ENCODE peak calls at places on chromosomes 6 and 20, in five cellular contexts. One of them, this sample, is unnamed.

GRCh38 chr6:129460151-129460550 is 249.8 kb downstream of the ARHGAP18 start:
- DNase-seq in body of pancreas: no peak
- DNase-seq in sigmoid colon: no peak
- DNase-seq in uterus: no peak
- DNase-seq in pancreas: no peak
- DNase-seq in this sample: no peak

GRCh38 chr6:25218346-25218745 is 60.8 kb upstream of the CARMIL1 start:
- DNase-seq in body of pancreas: no peak
- DNase-seq in sigmoid colon: no peak
- DNase-seq in uterus: no peak
- DNase-seq in pancreas: no peak
- DNase-seq in this sample: no peak

GRCh38 chr20:48716086-48716485 is 111.7 kb downstream of the PREX1 start:
- DNase-seq in body of pancreas: no peak
- DNase-seq in sigmoid colon: no peak
- DNase-seq in uterus: no peak
- DNase-seq in pancreas: no peak
- DNase-seq in this sample: no peak

GRCh38 chr20:59289994-59290393 is 10.4 kb upstream of the EDN3 start:
- DNase-seq in body of pancreas: no peak
- DNase-seq in sigmoid colon: no peak
- DNase-seq in uterus: no peak
- DNase-seq in pancreas: no peak
- DNase-seq in this sample: no peak

GRCh38 chr20:24693466-24694156 is 224.2 kb downstream of the SYNDIG1 start:
- DNase-seq in body of pancreas: no peak
- DNase-seq in sigmoid colon: peak; percentile 38
- DNase-seq in uterus: no peak
- DNase-seq in pancreas: no peak
- DNase-seq in this sample: no peak

GRCh38 chr6:20028143-20028542 is 184.1 kb downstream of the MBOAT1 start:
- DNase-seq in body of pancreas: no peak
- DNase-seq in sigmoid colon: no peak
- DNase-seq in uterus: no peak
- DNase-seq in pancreas: no peak
- DNase-seq in this sample: no peak

GRCh38 chr6:112956696-112957525 is 609.8 kb downstream of the RFPL4B start:
- DNase-seq in body of pancreas: no peak
- DNase-seq in sigmoid colon: no peak
- DNase-seq in uterus: peak; percentile 22
- DNase-seq in pancreas: no peak
- DNase-seq in this sample: peak; percentile 93

GRCh38 chr20:50003253-50003656 is 20.5 kb downstream of the SNAI1 start:
- DNase-seq in body of pancreas: no peak
- DNase-seq in sigmoid colon: no peak
- DNase-seq in uterus: no peak
- DNase-seq in pancreas: no peak
- DNase-seq in this sample: peak; percentile 69

GRCh38 chr6:136037246-136037884 is 185.9 kb downstream of the PDE7B start:
- DNase-seq in body of pancreas: no peak
- DNase-seq in sigmoid colon: no peak
- DNase-seq in uterus: no peak
- DNase-seq in pancreas: no peak
- DNase-seq in this sample: no peak

GRCh38 chr20:34536798-34537394 is 20.7 kb downstream of the DYNLRB1 start:
- DNase-seq in body of pancreas: peak; percentile 65
- DNase-seq in sigmoid colon: peak; percentile 68
- DNase-seq in uterus: peak; percentile 30
- DNase-seq in pancreas: peak; percentile 58
- DNase-seq in this sample: no peak

GRCh38 chr20:605237-605636 is 4.9 kb downstream of the TCF15 start:
- DNase-seq in body of pancreas: no peak
- DNase-seq in sigmoid colon: no peak
- DNase-seq in uterus: no peak
- DNase-seq in pancreas: no peak
- DNase-seq in this sample: no peak

GRCh38 chr6:10320291-10320690 is 94.6 kb downstream of the TFAP2A start:
- DNase-seq in body of pancreas: no peak
- DNase-seq in sigmoid colon: no peak
- DNase-seq in uterus: no peak
- DNase-seq in pancreas: no peak
- DNase-seq in this sample: no peak

GRCh38 chr6:20265842-20266241 is 53.6 kb upstream of the MBOAT1 start:
- DNase-seq in body of pancreas: no peak
- DNase-seq in sigmoid colon: no peak
- DNase-seq in uterus: no peak
- DNase-seq in pancreas: no peak
- DNase-seq in this sample: no peak

GRCh38 chr6:149031545-149032317 is 284.9 kb downstream of the UST start:
- DNase-seq in body of pancreas: no peak
- DNase-seq in sigmoid colon: no peak
- DNase-seq in uterus: peak; percentile 67
- DNase-seq in pancreas: no peak
- DNase-seq in this sample: peak; percentile 93

GRCh38 chr20:34708621-34709043 is 4.5 kb downstream of the TP53INP2 start:
- DNase-seq in body of pancreas: peak; percentile 47
- DNase-seq in sigmoid colon: peak; percentile 79
- DNase-seq in uterus: peak; percentile 70
- DNase-seq in pancreas: no peak
- DNase-seq in this sample: peak; percentile 36

GRCh38 chr6:119896806-119897205 is 547.2 kb upstream of the MAN1A1 start:
- DNase-seq in body of pancreas: no peak
- DNase-seq in sigmoid colon: no peak
- DNase-seq in uterus: no peak
- DNase-seq in pancreas: no peak
- DNase-seq in this sample: no peak

GRCh38 chr6:18330548-18331066 is 56.5 kb upstream of the RNF144B start:
- DNase-seq in body of pancreas: no peak
- DNase-seq in sigmoid colon: no peak
- DNase-seq in uterus: no peak
- DNase-seq in pancreas: no peak
- DNase-seq in this sample: no peak

GRCh38 chr6:108621117-108621516 is 60.4 kb downstream of the FOXO3 start:
- DNase-seq in body of pancreas: no peak
- DNase-seq in sigmoid colon: peak; percentile 72
- DNase-seq in uterus: no peak
- DNase-seq in pancreas: no peak
- DNase-seq in this sample: peak; percentile 89

GRCh38 chr6:54053893-54054391 is 57.3 kb upstream of the MLIP start:
- DNase-seq in body of pancreas: no peak
- DNase-seq in sigmoid colon: no peak
- DNase-seq in uterus: no peak
- DNase-seq in pancreas: no peak
- DNase-seq in this sample: peak; percentile 90

GRCh38 chr6:154433477-154434241 is 76.8 kb downstream of the CNKSR3 start:
- DNase-seq in body of pancreas: no peak
- DNase-seq in sigmoid colon: no peak
- DNase-seq in uterus: no peak
- DNase-seq in pancreas: no peak
- DNase-seq in this sample: no peak

GRCh38 chr6:164069352-164070022 is 655.0 kb downstream of the QKI start:
- DNase-seq in body of pancreas: no peak
- DNase-seq in sigmoid colon: peak; percentile 73
- DNase-seq in uterus: no peak
- DNase-seq in pancreas: no peak
- DNase-seq in this sample: peak; percentile 86

GRCh38 chr6:130625825-130626500 is 201.2 kb upstream of the SMLR1 start:
- DNase-seq in body of pancreas: no peak
- DNase-seq in sigmoid colon: no peak
- DNase-seq in uterus: no peak
- DNase-seq in pancreas: no peak
- DNase-seq in this sample: peak; percentile 72

GRCh38 chr6:133187657-133188453 is 53.3 kb upstream of the EYA4 start:
- DNase-seq in body of pancreas: no peak
- DNase-seq in sigmoid colon: no peak
- DNase-seq in uterus: no peak
- DNase-seq in pancreas: no peak
- DNase-seq in this sample: peak; percentile 71

GRCh38 chr6:47090881-47091280 is 48.7 kb upstream of the ADGRF1 start:
- DNase-seq in body of pancreas: no peak
- DNase-seq in sigmoid colon: no peak
- DNase-seq in uterus: no peak
- DNase-seq in pancreas: no peak
- DNase-seq in this sample: no peak

GRCh38 chr20:59620860-59621485 is 16.6 kb downstream of the PHACTR3 start:
- DNase-seq in body of pancreas: no peak
- DNase-seq in sigmoid colon: no peak
- DNase-seq in uterus: no peak
- DNase-seq in pancreas: no peak
- DNase-seq in this sample: no peak

GRCh38 chr6:165308926-165309731 is at the start of gene C6orf118:
- DNase-seq in body of pancreas: no peak
- DNase-seq in sigmoid colon: peak; percentile 69
- DNase-seq in uterus: peak; percentile 21
- DNase-seq in pancreas: peak; percentile 30
- DNase-seq in this sample: peak; percentile 83

GRCh38 chr6:122285292-122285913 is 114.0 kb upstream of the HSF2 start:
- DNase-seq in body of pancreas: no peak
- DNase-seq in sigmoid colon: no peak
- DNase-seq in uterus: peak; percentile 24
- DNase-seq in pancreas: no peak
- DNase-seq in this sample: no peak

GRCh38 chr6:149961728-149962425 is 1.9 kb upstream of the ULBP1 start:
- DNase-seq in body of pancreas: no peak
- DNase-seq in sigmoid colon: no peak
- DNase-seq in uterus: no peak
- DNase-seq in pancreas: no peak
- DNase-seq in this sample: no peak

GRCh38 chr6:148935705-148936306 is 189.0 kb downstream of the UST start:
- DNase-seq in body of pancreas: no peak
- DNase-seq in sigmoid colon: no peak
- DNase-seq in uterus: no peak
- DNase-seq in pancreas: no peak
- DNase-seq in this sample: peak; percentile 43

GRCh38 chr6:69987550-69987949 is 121.2 kb downstream of the COL19A1 start:
- DNase-seq in body of pancreas: no peak
- DNase-seq in sigmoid colon: no peak
- DNase-seq in uterus: no peak
- DNase-seq in pancreas: no peak
- DNase-seq in this sample: no peak

GRCh38 chr6:56838965-56839364 is 115.9 kb upstream of the BEND6 start:
- DNase-seq in body of pancreas: no peak
- DNase-seq in sigmoid colon: no peak
- DNase-seq in uterus: no peak
- DNase-seq in pancreas: no peak
- DNase-seq in this sample: no peak

GRCh38 chr6:145829102-145829501 is 14.5 kb upstream of the FBXO30 start:
- DNase-seq in body of pancreas: no peak
- DNase-seq in sigmoid colon: no peak
- DNase-seq in uterus: no peak
- DNase-seq in pancreas: no peak
- DNase-seq in this sample: no peak

GRCh38 chr20:462199-462991 is at the start of gene TBC1D20:
- DNase-seq in body of pancreas: peak; percentile 85
- DNase-seq in sigmoid colon: peak; percentile 92
- DNase-seq in uterus: peak; percentile 86
- DNase-seq in pancreas: peak; percentile 83
- DNase-seq in this sample: peak; percentile 84

GRCh38 chr20:39302312-39302711 is 340.2 kb downstream of the DHX35 start:
- DNase-seq in body of pancreas: no peak
- DNase-seq in sigmoid colon: no peak
- DNase-seq in uterus: no peak
- DNase-seq in pancreas: no peak
- DNase-seq in this sample: no peak

GRCh38 chr6:49606696-49607390 is 29.8 kb downstream of the RHAG start:
- DNase-seq in body of pancreas: peak; percentile 18
- DNase-seq in sigmoid colon: no peak
- DNase-seq in uterus: no peak
- DNase-seq in pancreas: peak; percentile 26
- DNase-seq in this sample: peak; percentile 82

GRCh38 chr6:17218749-17219093 is 62.4 kb upstream of the RBM24 start:
- DNase-seq in body of pancreas: no peak
- DNase-seq in sigmoid colon: no peak
- DNase-seq in uterus: no peak
- DNase-seq in pancreas: no peak
- DNase-seq in this sample: no peak
- H3K4me3 ChIP-seq in body of pancreas: no peak overlapping the region
- H3K4me3 ChIP-seq in sigmoid colon: no peak overlapping the region
- H3K4me3 ChIP-seq in uterus: no peak overlapping the region
- H3K4me3 ChIP-seq in pancreas: no peak overlapping the region
- H3K4me3 ChIP-seq in this sample: no peak overlapping the region

GRCh38 chr6:66558189-66558588 is 851.2 kb upstream of the EYS start:
- DNase-seq in body of pancreas: no peak
- DNase-seq in sigmoid colon: no peak
- DNase-seq in uterus: no peak
- DNase-seq in pancreas: no peak
- DNase-seq in this sample: no peak
- TF ChIP-seq CTCF in body of pancreas: no peak
- TF ChIP-seq CTCF in sigmoid colon: no peak
- TF ChIP-seq CTCF in uterus: no peak
- TF ChIP-seq CTCF in pancreas: no peak
- TF ChIP-seq CTCF in this sample: no peak

DNA sequence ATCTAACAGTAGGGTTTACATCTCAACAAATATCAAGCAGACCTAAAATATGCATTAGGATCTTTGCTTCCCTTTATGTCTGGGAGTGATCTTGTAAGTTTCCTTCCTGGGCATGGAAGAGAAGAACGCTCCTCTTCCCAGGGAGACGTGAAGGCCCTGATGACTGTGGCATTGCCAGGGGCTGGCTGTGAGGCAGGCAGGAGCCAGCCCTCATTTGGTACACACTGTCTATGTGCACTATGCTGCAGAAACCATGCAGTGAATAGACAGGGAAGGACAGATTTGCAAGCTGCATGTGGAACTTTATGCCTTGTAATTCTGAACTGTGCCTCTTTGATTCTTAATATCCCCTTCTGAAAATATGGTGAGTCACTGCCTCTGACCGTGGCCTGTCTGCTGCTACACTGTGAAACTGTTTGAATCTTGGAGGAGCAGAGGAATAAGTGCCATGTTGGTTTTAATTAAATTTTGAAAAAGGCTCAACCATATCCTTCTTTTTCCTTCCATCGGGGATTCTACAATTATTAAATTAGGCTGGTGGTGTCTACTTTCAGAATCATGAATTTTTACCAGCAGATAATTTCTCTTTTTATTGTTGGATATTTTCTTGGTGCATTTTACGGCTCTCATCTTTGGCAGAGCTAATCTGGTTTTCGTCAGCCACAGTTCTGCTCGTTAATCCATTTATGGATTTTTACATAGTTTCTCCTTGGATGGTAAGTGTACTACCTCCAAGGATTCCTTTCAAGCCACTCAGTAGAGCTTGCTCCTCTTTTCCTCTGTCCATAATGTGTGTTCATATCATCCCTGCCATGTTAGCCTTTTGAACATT is 300.9 kb upstream of the SLC35B3 start:
- DNase-seq in body of pancreas: no peak
- DNase-seq in sigmoid colon: peak; percentile 52
- DNase-seq in uterus: no peak
- DNase-seq in pancreas: no peak
- DNase-seq in this sample: no peak
- H3K4me3 ChIP-seq in body of pancreas: no peak overlapping the region
- H3K4me3 ChIP-seq in sigmoid colon: no peak overlapping the region
- H3K4me3 ChIP-seq in uterus: no peak overlapping the region
- H3K4me3 ChIP-seq in pancreas: no peak overlapping the region
- H3K4me3 ChIP-seq in this sample: no peak overlapping the region

GRCh38 chr6:90860822-90861601 is 274.1 kb upstream of the MAP3K7 start:
- DNase-seq in body of pancreas: no peak
- DNase-seq in sigmoid colon: no peak
- DNase-seq in uterus: no peak
- DNase-seq in pancreas: no peak
- DNase-seq in this sample: no peak
- TF ChIP-seq CTCF in body of pancreas: peak; percentile 20
- TF ChIP-seq CTCF in sigmoid colon: no peak
- TF ChIP-seq CTCF in uterus: no peak
- TF ChIP-seq CTCF in pancreas: no peak
- TF ChIP-seq CTCF in this sample: no peak

This sample was measured in astrocyte of the spinal cord.